ENCODE peak calls at places on chromosomes 6 and 20, in ten cellular contexts. A is stimulated activated CD8-positive, alpha-beta memory T cell treated with anti-CD3 and anti-CD28 coated beads, Interleukin-2, amount 100 ng/mL, for 1 hour; U is tibial nerve; L is T47D; Y is cardiac muscle cell; X is iPS DF 19.7; C is right cardiac atrium; B is amygdala; F is iPS DF 6.9; H is psoas muscle. G is an unnamed sample.

GRCh38 chr6:149284904-149285303 is 32.6 kb upstream of the TAB2 start:
- DNase-seq in Y (no peak), U (no peak), C (no peak), X (no peak), H (no peak), B (no peak), L (no peak), A (no peak), F (no peak), G (no peak)

GRCh38 chr6:8958894-8959511 is 523.7 kb upstream of the SLC35B3 start:
- DNase-seq in Y (no peak), L (no peak), A (no peak), C (no peak), X (no peak), H (no peak), F (no peak), U (no peak), B (no peak), G (no peak)

GRCh38 chr6:73803562-73804221 is 107.7 kb downstream of the CD109 start:
- DNase-seq in C (peak), X (peak), L (peak), F (peak), Y (peak), U (no peak), H (no peak), B (no peak), A (no peak), G (peak)

GRCh38 chr20:53950031-53950430 is 120.4 kb downstream of the BCAS1 start:
- DNase-seq in U (no peak), L (no peak), A (no peak), C (no peak), B (no peak), H (no peak), F (no peak), X (no peak), Y (peak), G (no peak)

GRCh38 chr6:45658396-45658795 is 280.7 kb upstream of the SUPT3H start:
- DNase-seq in B (no peak), L (no peak), U (no peak), H (no peak), C (no peak), F (no peak), A (no peak), X (no peak), Y (peak), G (no peak)

GRCh38 chr6:33683051-33683571 is 28.4 kb downstream of the UQCC2 start:
- DNase-seq in A (no peak), L (no peak), C (no peak), H (no peak), F (no peak), Y (no peak), U (no peak), B (peak), X (no peak), G (no peak)

GRCh38 chr6:159645659-159646058 is 47.4 kb downstream of the SOD2 start:
- DNase-seq in B (no peak), L (no peak), H (no peak), Y (peak), A (no peak), X (no peak), C (no peak), U (no peak), F (no peak), G (no peak)

GRCh38 chr6:42424906-42425474 is 26.7 kb downstream of the TRERF1 start:
- DNase-seq in H (no peak), Y (no peak), A (no peak), C (no peak), X (no peak), U (no peak), L (no peak), F (no peak), B (no peak), G (no peak)

GRCh38 chr20:9186396-9186795 is 117.5 kb downstream of the PLCB4 start:
- DNase-seq in Y (no peak), H (no peak), B (no peak), A (no peak), L (peak), F (no peak), C (no peak), X (no peak), U (no peak), G (no peak)

GRCh38 chr6:76631641-76632040 is 559.2 kb upstream of the IMPG1 start:
- DNase-seq in H (no peak), L (no peak), U (no peak), X (no peak), A (no peak), C (no peak), Y (no peak), F (no peak), B (no peak), G (no peak)

GRCh38 chr6:46940433-46941226 is 18.9 kb upstream of the ADGRF5 start:
- DNase-seq in U (no peak), A (no peak), L (no peak), F (no peak), Y (no peak), B (no peak), X (no peak), C (no peak), H (no peak), G (no peak)

GRCh38 chr6:137045221-137045789 is 540 bp upstream of the IL20RA start:
- DNase-seq in Y (no peak), X (no peak), H (no peak), C (no peak), A (no peak), B (no peak), L (peak), F (no peak), U (no peak), G (no peak)

GRCh38 chr6:136790411-136791295 is 1.6 kb downstream of the MAP3K5 start:
- DNase-seq in B (no peak), Y (no peak), C (no peak), L (no peak), F (no peak), X (no peak), U (no peak), H (no peak), A (no peak), G (no peak)

GRCh38 chr6:140566706-140567330 is 1192.4 kb upstream of the CITED2 start:
- DNase-seq in Y (peak), F (no peak), C (no peak), X (no peak), U (no peak), B (no peak), L (no peak), A (no peak), H (no peak), G (peak)

GRCh38 chr6:35319346-35320030 is 21.9 kb downstream of the DEF6 start:
- DNase-seq in B (no peak), Y (no peak), A (no peak), U (no peak), C (no peak), H (no peak), L (no peak), X (no peak), F (no peak), G (no peak)

GRCh38 chr6:127514396-127515227 is 4.5 kb downstream of the MTCL3 start:
- DNase-seq in U (no peak), X (no peak), L (no peak), F (no peak), B (peak), H (peak), A (no peak), Y (peak), C (peak), G (peak)

GRCh38 chr6:113796040-113796439 is 61.1 kb upstream of the MARCKS start:
- DNase-seq in X (no peak), U (no peak), B (no peak), L (no peak), H (no peak), Y (no peak), A (no peak), C (no peak), F (no peak), G (no peak)

GRCh38 chr20:54320148-54320607 is 112.3 kb downstream of the PFDN4 start:
- DNase-seq in X (no peak), C (no peak), H (no peak), F (no peak), A (no peak), Y (peak), B (no peak), L (peak), U (no peak), G (no peak)

GRCh38 chr6:28353981-28354676 is 4.4 kb downstream of the ZKSCAN3 start:
- DNase-seq in U (no peak), H (peak), A (no peak), L (peak), Y (peak), F (no peak), B (no peak), C (peak), X (no peak), G (no peak)

GRCh38 chr6:157842213-157842612 is 19.2 kb downstream of the SNX9 start:
- DNase-seq in F (no peak), U (no peak), C (no peak), A (no peak), H (no peak), B (no peak), L (no peak), X (no peak), Y (no peak), G (no peak)

GRCh38 chr6:91606148-91606901 is 1019.5 kb upstream of the MAP3K7 start:
- DNase-seq in B (no peak), A (no peak), Y (no peak), X (no peak), L (no peak), F (no peak), H (no peak), U (no peak), C (no peak), G (no peak)

GRCh38 chr6:87914637-87915395 is 132.8 kb upstream of the SPACA1 start:
- DNase-seq in F (no peak), X (no peak), B (no peak), U (no peak), C (no peak), A (no peak), Y (peak), L (peak), H (no peak), G (no peak)

GRCh38 chr6:71979911-71980310 is 93.6 kb downstream of the RIMS1 start:
- DNase-seq in X (no peak), F (no peak), C (no peak), B (no peak), L (no peak), H (no peak), Y (no peak), A (no peak), U (no peak), G (no peak)

GRCh38 chr6:116210750-116211425 is 43.0 kb downstream of the TSPYL4 start:
- DNase-seq in H (peak), Y (peak), L (peak), U (no peak), A (no peak), X (no peak), C (peak), B (no peak), F (no peak), G (peak)

GRCh38 chr6:149884215-149884614 is 13.7 kb downstream of the RAET1E start:
- DNase-seq in U (no peak), L (no peak), H (no peak), Y (peak), A (no peak), B (no peak), C (no peak), F (no peak), X (no peak), G (no peak)

GRCh38 chr6:43869792-43870659 is 100.0 kb downstream of the VEGFA start:
- DNase-seq in A (no peak), X (no peak), L (no peak), U (no peak), Y (no peak), H (peak), B (no peak), F (no peak), C (no peak), G (no peak)

G was measured in ACHN.